ENCODE peak calls at places on chromosomes 1 and 21, in five cellular contexts. One of them, this sample, is unnamed.

GRCh38 chr1:8409107-8409506 is 91.2 kb downstream of the SLC45A1 start:
- DNase-seq in foreskin fibroblast: peak
- DNase-seq in Caco-2: no peak
- DNase-seq in GM12864: no peak
- DNase-seq in Panc1: no peak
- DNase-seq in this sample: peak

GRCh38 chr1:89942825-89943658 is 51.9 kb upstream of the ZNF326 start:
- DNase-seq in Panc1: no peak
- DNase-seq in Caco-2: no peak
- DNase-seq in GM12864: no peak
- DNase-seq in foreskin fibroblast: peak
- DNase-seq in this sample: no peak

GRCh38 chr1:226100436-226101347 is 38.2 kb downstream of the H3-3A start:
- DNase-seq in Panc1: no peak
- DNase-seq in Caco-2: no peak
- DNase-seq in foreskin fibroblast: no peak
- DNase-seq in GM12864: no peak
- DNase-seq in this sample: no peak

GRCh38 chr1:94636625-94637024 is 95.1 kb upstream of the F3 start:
- DNase-seq in Panc1: no peak
- DNase-seq in GM12864: no peak
- DNase-seq in Caco-2: no peak
- DNase-seq in foreskin fibroblast: peak
- DNase-seq in this sample: no peak

GRCh38 chr1:231095595-231095994 is 55.5 kb upstream of the FAM89A start:
- DNase-seq in Panc1: no peak
- DNase-seq in foreskin fibroblast: no peak
- DNase-seq in Caco-2: no peak
- DNase-seq in GM12864: no peak
- DNase-seq in this sample: no peak

GRCh38 chr1:199766219-199766792 is 261.2 kb upstream of the NR5A2 start:
- DNase-seq in Caco-2: no peak
- DNase-seq in GM12864: no peak
- DNase-seq in Panc1: no peak
- DNase-seq in foreskin fibroblast: no peak
- DNase-seq in this sample: no peak

GRCh38 chr1:20725189-20726106 is 7.1 kb downstream of the SH2D5 start:
- DNase-seq in GM12864: no peak
- DNase-seq in foreskin fibroblast: peak
- DNase-seq in Panc1: no peak
- DNase-seq in Caco-2: no peak
- DNase-seq in this sample: no peak

GRCh38 chr1:151945725-151946365 is 36.5 kb upstream of the THEM4 start:
- DNase-seq in GM12864: no peak
- DNase-seq in Caco-2: peak
- DNase-seq in foreskin fibroblast: peak
- DNase-seq in Panc1: no peak
- DNase-seq in this sample: peak

GRCh38 chr21:42439284-42440186 is 35.8 kb downstream of the UBASH3A start:
- DNase-seq in Panc1: no peak
- DNase-seq in Caco-2: no peak
- DNase-seq in foreskin fibroblast: no peak
- DNase-seq in GM12864: no peak
- DNase-seq in this sample: no peak

GRCh38 chr1:33247537-33247936 is 8.8 kb upstream of the ZNF362 start:
- DNase-seq in GM12864: no peak
- DNase-seq in Panc1: no peak
- DNase-seq in Caco-2: no peak
- DNase-seq in foreskin fibroblast: no peak
- DNase-seq in this sample: no peak

GRCh38 chr1:8218351-8219092 is 99.4 kb upstream of the SLC45A1 start:
- DNase-seq in foreskin fibroblast: peak
- DNase-seq in Caco-2: no peak
- DNase-seq in Panc1: no peak
- DNase-seq in GM12864: no peak
- DNase-seq in this sample: no peak

GRCh38 chr1:145792484-145792883 is 31.4 kb downstream of the RNF115 start:
- DNase-seq in foreskin fibroblast: no peak
- DNase-seq in GM12864: no peak
- DNase-seq in Panc1: no peak
- DNase-seq in Caco-2: no peak
- DNase-seq in this sample: no peak

GRCh38 chr1:21620461-21620860 is 48.7 kb downstream of the RAP1GAP start:
- DNase-seq in GM12864: no peak
- DNase-seq in Caco-2: no peak
- DNase-seq in Panc1: no peak
- DNase-seq in foreskin fibroblast: no peak
- DNase-seq in this sample: no peak

GRCh38 chr1:180936110-180937011 is 23.7 kb downstream of the KIAA1614 start:
- DNase-seq in foreskin fibroblast: no peak
- DNase-seq in Panc1: no peak
- DNase-seq in Caco-2: no peak
- DNase-seq in GM12864: no peak
- DNase-seq in this sample: no peak

GRCh38 chr1:211705439-211706205 is 30.2 kb upstream of the NEK2 start:
- DNase-seq in Panc1: no peak
- DNase-seq in Caco-2: no peak
- DNase-seq in foreskin fibroblast: no peak
- DNase-seq in GM12864: no peak
- DNase-seq in this sample: no peak

GRCh38 chr21:34670220-34670961 is 1.6 kb downstream of the CLIC6 start:
- DNase-seq in Caco-2: no peak
- DNase-seq in Panc1: no peak
- DNase-seq in GM12864: no peak
- DNase-seq in foreskin fibroblast: no peak
- DNase-seq in this sample: no peak

GRCh38 chr1:28190337-28190979 is 14.0 kb upstream of the PTAFR start:
- DNase-seq in foreskin fibroblast: no peak
- DNase-seq in Caco-2: no peak
- DNase-seq in GM12864: no peak
- DNase-seq in Panc1: no peak
- DNase-seq in this sample: no peak

GRCh38 chr1:6472391-6472790 is 6.4 kb upstream of the TNFRSF25 start:
- DNase-seq in GM12864: no peak
- DNase-seq in foreskin fibroblast: no peak
- DNase-seq in Caco-2: no peak
- DNase-seq in Panc1: no peak
- DNase-seq in this sample: no peak

GRCh38 chr1:236127045-236127444 is 15.3 kb upstream of the GPR137B start:
- DNase-seq in foreskin fibroblast: no peak
- DNase-seq in GM12864: no peak
- DNase-seq in Panc1: no peak
- DNase-seq in Caco-2: no peak
- DNase-seq in this sample: no peak

GRCh38 chr1:21904725-21905520 is 32.2 kb downstream of the HSPG2 start:
- DNase-seq in GM12864: no peak
- DNase-seq in foreskin fibroblast: no peak
- DNase-seq in Caco-2: no peak
- DNase-seq in Panc1: no peak
- DNase-seq in this sample: peak

GRCh38 chr1:20279507-20279906 is 11.2 kb upstream of the VWA5B1 start:
- DNase-seq in foreskin fibroblast: peak
- DNase-seq in Panc1: no peak
- DNase-seq in GM12864: no peak
- DNase-seq in Caco-2: no peak
- DNase-seq in this sample: no peak

GRCh38 chr1:207811319-207811718 is 59.5 kb downstream of the CD46 start:
- DNase-seq in Panc1: no peak
- DNase-seq in Caco-2: no peak
- DNase-seq in foreskin fibroblast: no peak
- DNase-seq in GM12864: no peak
- DNase-seq in this sample: no peak

GRCh38 chr1:162443906-162444305 is 32.0 kb upstream of the SH2D1B start:
- DNase-seq in foreskin fibroblast: no peak
- DNase-seq in Caco-2: no peak
- DNase-seq in GM12864: no peak
- DNase-seq in Panc1: no peak
- DNase-seq in this sample: no peak

GRCh38 chr1:219837274-219837993 is 90.9 kb downstream of the SLC30A10 start:
- DNase-seq in Caco-2: no peak
- DNase-seq in GM12864: no peak
- DNase-seq in foreskin fibroblast: peak
- DNase-seq in Panc1: peak
- DNase-seq in this sample: peak

GRCh38 chr1:47334765-47335435 is 1.3 kb downstream of the CMPK1 start:
- DNase-seq in foreskin fibroblast: no peak
- DNase-seq in GM12864: no peak
- DNase-seq in Caco-2: no peak
- DNase-seq in Panc1: no peak
- DNase-seq in this sample: no peak

GRCh38 chr1:220330265-220330664 is 58.0 kb upstream of the RAB3GAP2 start:
- DNase-seq in GM12864: no peak
- DNase-seq in Panc1: no peak
- DNase-seq in Caco-2: no peak
- DNase-seq in foreskin fibroblast: no peak
- DNase-seq in this sample: no peak

GRCh38 chr1:70442486-70442885 is 31.4 kb downstream of the CTH start:
- DNase-seq in Panc1: no peak
- DNase-seq in Caco-2: no peak
- DNase-seq in GM12864: no peak
- DNase-seq in foreskin fibroblast: peak
- DNase-seq in this sample: no peak

GRCh38 chr1:20729990-20730689 is 2.4 kb downstream of the SH2D5 start:
- DNase-seq in GM12864: no peak
- DNase-seq in Caco-2: no peak
- DNase-seq in foreskin fibroblast: no peak
- DNase-seq in Panc1: no peak
- DNase-seq in this sample: no peak

GRCh38 chr1:235808226-235808625 is 58.5 kb downstream of the LYST start:
- DNase-seq in Caco-2: no peak
- DNase-seq in GM12864: no peak
- DNase-seq in Panc1: no peak
- DNase-seq in foreskin fibroblast: no peak
- DNase-seq in this sample: no peak

GRCh38 chr1:231126181-231126580 is 35.7 kb upstream of the TRIM67 start:
- DNase-seq in foreskin fibroblast: no peak
- DNase-seq in GM12864: no peak
- DNase-seq in Panc1: no peak
- DNase-seq in Caco-2: no peak
- DNase-seq in this sample: no peak

GRCh38 chr1:211036701-211037494 is 97.0 kb downstream of the KCNH1 start:
- DNase-seq in GM12864: no peak
- DNase-seq in Caco-2: no peak
- DNase-seq in Panc1: peak
- DNase-seq in foreskin fibroblast: peak
- DNase-seq in this sample: peak

GRCh38 chr1:163535807-163536206 is 214.1 kb downstream of the NUF2 start:
- DNase-seq in foreskin fibroblast: peak
- DNase-seq in Caco-2: no peak
- DNase-seq in Panc1: peak
- DNase-seq in GM12864: no peak
- DNase-seq in this sample: peak

GRCh38 chr21:19759836-19760235 is 1238.4 kb upstream of the NCAM2 start:
- DNase-seq in GM12864: no peak
- DNase-seq in Caco-2: no peak
- DNase-seq in Panc1: no peak
- DNase-seq in foreskin fibroblast: no peak
- DNase-seq in this sample: no peak

GRCh38 chr21:43916076-43916475 is 51.1 kb downstream of the AGPAT3 start:
- DNase-seq in Panc1: no peak
- DNase-seq in foreskin fibroblast: no peak
- DNase-seq in Caco-2: no peak
- DNase-seq in GM12864: no peak
- DNase-seq in this sample: no peak
- H3K4me3 ChIP-seq in Panc1: no peak
- H3K4me3 ChIP-seq in foreskin fibroblast: no peak
- H3K4me3 ChIP-seq in Caco-2: no peak
- H3K4me3 ChIP-seq in GM12864: peak
- H3K4me3 ChIP-seq in this sample: no peak

GRCh38 chr1:111990878-111991760 is 1.7 kb upstream of the KCND3 start:
- DNase-seq in Caco-2: peak
- DNase-seq in foreskin fibroblast: peak
- DNase-seq in GM12864: no peak
- DNase-seq in Panc1: no peak
- DNase-seq in this sample: no peak
- TF ChIP-seq CTCF in Caco-2: peak
- TF ChIP-seq CTCF in foreskin fibroblast: peak
- TF ChIP-seq CTCF in GM12864: no peak
- TF ChIP-seq CTCF in Panc1: peak
- TF ChIP-seq CTCF in this sample: peak

GRCh38 chr1:201612645-201613044 is 73.7 kb downstream of the NAV1 start:
- DNase-seq in GM12864: no peak
- DNase-seq in Caco-2: no peak
- DNase-seq in Panc1: no peak
- DNase-seq in foreskin fibroblast: no peak
- DNase-seq in this sample: no peak

GRCh38 chr1:201617157-201617556 is 78.2 kb downstream of the NAV1 start:
- DNase-seq in foreskin fibroblast: no peak
- DNase-seq in Caco-2: no peak
- DNase-seq in Panc1: no peak
- DNase-seq in GM12864: no peak
- DNase-seq in this sample: no peak

GRCh38 chr1:201618375-201618774 is 79.4 kb downstream of the NAV1 start:
- DNase-seq in GM12864: no peak
- DNase-seq in foreskin fibroblast: no peak
- DNase-seq in Caco-2: no peak
- DNase-seq in Panc1: no peak
- DNase-seq in this sample: no peak

GRCh38 chr1:201610806-201611205 is 71.9 kb downstream of the NAV1 start:
- DNase-seq in Panc1: no peak
- DNase-seq in Caco-2: no peak
- DNase-seq in foreskin fibroblast: no peak
- DNase-seq in GM12864: no peak
- DNase-seq in this sample: no peak

DNA sequence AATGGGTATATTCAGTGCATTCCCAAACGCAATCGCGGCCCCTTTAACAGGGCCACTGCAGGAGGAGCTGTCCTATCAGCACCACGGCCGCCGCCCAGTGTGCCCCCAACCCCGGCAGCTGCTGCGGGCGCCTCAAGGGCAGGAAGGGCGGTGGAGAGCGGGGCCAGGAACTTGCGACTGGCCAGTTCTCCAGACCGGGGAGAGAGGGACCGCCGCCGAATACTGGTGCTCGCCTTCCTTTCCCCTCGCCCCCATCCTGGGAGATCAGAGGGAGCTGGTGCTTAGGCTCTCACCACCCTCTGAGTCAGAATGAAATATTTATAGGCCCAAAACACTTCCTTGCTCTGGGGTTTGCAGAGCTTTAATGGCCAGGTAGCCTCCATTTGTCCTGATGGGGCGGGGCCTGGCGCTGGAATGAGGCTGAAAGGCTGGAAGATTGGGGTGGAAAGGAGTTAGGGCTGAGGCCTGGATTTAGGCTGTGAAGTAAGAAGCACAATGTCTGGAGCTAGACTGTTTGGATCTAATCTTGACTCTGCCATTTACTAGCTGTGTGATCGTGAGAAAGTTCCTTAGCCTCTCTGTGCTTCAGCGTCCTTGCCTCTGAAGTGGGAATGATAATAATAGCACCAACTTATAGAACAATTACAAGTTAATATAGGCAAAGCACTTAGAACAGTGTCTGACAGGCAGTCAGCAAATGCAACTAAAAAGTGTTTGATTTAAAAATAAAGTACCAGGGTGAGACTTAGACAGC is 75.5 kb downstream of the NAV1 start:
- DNase-seq in GM12864: no peak
- DNase-seq in Caco-2: no peak
- DNase-seq in foreskin fibroblast: no peak
- DNase-seq in Panc1: no peak
- DNase-seq in this sample: no peak
- H3K4me3 ChIP-seq in GM12864: no peak
- H3K4me3 ChIP-seq in Caco-2: no peak
- H3K4me3 ChIP-seq in foreskin fibroblast: no peak
- H3K4me3 ChIP-seq in Panc1: no peak
- H3K4me3 ChIP-seq in this sample: no peak

GRCh38 chr21:44972301-44972814 is 32.5 kb downstream of the SLX9 start:
- DNase-seq in Caco-2: no peak
- DNase-seq in GM12864: no peak
- DNase-seq in foreskin fibroblast: no peak
- DNase-seq in Panc1: no peak
- DNase-seq in this sample: no peak
- TF ChIP-seq CTCF in Caco-2: no peak
- TF ChIP-seq CTCF in GM12864: no peak
- TF ChIP-seq CTCF in foreskin fibroblast: no peak
- TF ChIP-seq CTCF in Panc1: no peak
- TF ChIP-seq CTCF in this sample: no peak

This sample was measured in astrocyte of the cerebellum.